ENCODE peak calls at places on chromosomes 7 and 10, in eight cellular contexts. Z is NCI-H345, J is NCI-H82, L is WTC11, X is cardiac muscle cell, U is MV-4-11, P is M059J, H is AG08395. Q is an unnamed sample.

GRCh38 chr10:46283945-46284285 is 2.9 kb upstream of the ANTXRL start:
- DNase-seq in Z (no peak), J (no peak), L (no peak), X (no peak), U (no peak), P (no peak), H (no peak), Q (no peak)

GRCh38 chr10:30810416-30810815 is 180.9 kb upstream of the LYZL2 start:
- DNase-seq in Z (no peak), J (no peak), L (no peak), X (no peak), U (no peak), P (no peak), H (no peak), Q (no peak)

GRCh38 chr10:103583871-103584215 is 90.3 kb downstream of the NEURL1 start:
- DNase-seq in Z (no peak), J (no peak), L (no peak), X (no peak), U (no peak), P (no peak), H (no peak), Q (no peak)

GRCh38 chr7:103989200-103989784 is at the start of gene RELN:
- DNase-seq in Z (peak), J (peak), L (peak), X (peak), U (no peak), P (no peak), H (peak), Q (no peak)

GRCh38 chr7:15922002-15922401 is 235.5 kb upstream of the MEOX2 start:
- DNase-seq in Z (no peak), J (no peak), L (no peak), X (no peak), U (no peak), P (peak), H (no peak), Q (no peak)

GRCh38 chr10:113056468-113057021 is 106.5 kb downstream of the TCF7L2 start:
- DNase-seq in Z (no peak), J (no peak), L (no peak), X (no peak), U (no peak), P (peak), H (no peak), Q (no peak)

GRCh38 chr10:6423004-6423403 is 157.1 kb downstream of the PRKCQ start:
- DNase-seq in Z (no peak), J (no peak), L (no peak), X (no peak), U (no peak), P (peak), H (peak), Q (no peak)

GRCh38 chr10:100392686-100393003 is 45.6 kb downstream of the SCD start:
- DNase-seq in Z (no peak), J (no peak), L (no peak), X (no peak), U (no peak), P (no peak), H (no peak), Q (no peak)

GRCh38 chr10:22837351-22837750 is 90.5 kb upstream of the ARMC3 start:
- DNase-seq in Z (no peak), J (no peak), L (no peak), X (no peak), U (no peak), P (no peak), H (no peak), Q (no peak)

GRCh38 chr7:111958889-111959288 is 247.3 kb downstream of the DOCK4 start:
- DNase-seq in Z (peak), J (peak), L (no peak), X (peak), U (no peak), P (no peak), H (no peak), Q (no peak)

GRCh38 chr10:33336606-33337334 is 2.3 kb upstream of the NRP1 start:
- DNase-seq in Z (no peak), J (no peak), L (peak), X (peak), U (peak), P (peak), H (peak), Q (no peak)

GRCh38 chr10:35797187-35797586 is 155.1 kb upstream of the FZD8 start:
- DNase-seq in Z (no peak), J (no peak), L (no peak), X (no peak), U (no peak), P (peak), H (no peak), Q (no peak)

GRCh38 chr10:71725998-71726672 is 6.6 kb upstream of the C10orf105 start:
- DNase-seq in Z (no peak), J (peak), L (peak), X (no peak), U (peak), P (peak), H (peak), Q (no peak)

GRCh38 chr10:22612316-22612715 is 102.1 kb downstream of the PIP4K2A start:
- DNase-seq in Z (no peak), J (no peak), L (no peak), X (no peak), U (no peak), P (no peak), H (no peak), Q (no peak)

GRCh38 chr10:92124020-92124419 is 166.9 kb downstream of the CPEB3 start:
- DNase-seq in Z (no peak), J (no peak), L (no peak), X (no peak), U (no peak), P (no peak), H (no peak), Q (no peak)

GRCh38 chr10:58919927-58920654 is 256.4 kb upstream of the PHYHIPL start:
- DNase-seq in Z (peak), J (no peak), L (no peak), X (no peak), U (no peak), P (peak), H (peak), Q (no peak)

GRCh38 chr7:130695840-130696239 is 9.5 kb upstream of the TSGA13 start:
- DNase-seq in Z (peak), J (peak), L (no peak), X (peak), U (peak), P (peak), H (peak), Q (no peak)